ENCODE peak calls at places on chromosome 18, in six cellular contexts. Q is A673; E is GM10248; J is GM12878; Z is neuronal stem cell; Y is stimulated activated CD8-positive, alpha-beta memory T cell treated with anti-CD3 and anti-CD28 coated beads, Interleukin-7, amount 100 ng/mL, for 24 hours. W is an unnamed sample.
A peak's percentile ranks its signal among the peaks of the same experiment; 100 is the strongest.

GRCh38 chr18:75211721-75212625 is 1.4 kb downstream of the TSHZ1 start:
- DNase-seq in Y (no peak), Q (no peak), E (peak; percentile 37), J (no peak), Z (peak; percentile 23), W (no peak)

GRCh38 chr18:33034941-33035340 is 262.1 kb upstream of the KLHL14 start:
- DNase-seq in J (no peak), Z (no peak), E (no peak), Y (no peak), Q (no peak), W (no peak)

GRCh38 chr18:26406854-26407517 is 141.4 kb downstream of the KCTD1 start:
- DNase-seq in E (no peak), Z (no peak), J (no peak), Q (no peak), Y (no peak), W (no peak)

GRCh38 chr18:2180586-2180985 is 390.7 kb downstream of the METTL4 start:
- DNase-seq in Q (no peak), Z (no peak), J (no peak), Y (no peak), E (no peak), W (no peak)

GRCh38 chr18:21612125-21613100 is at the start of gene SNRPD1:
- DNase-seq in E (peak; percentile 93), Z (peak; percentile 84), J (peak; percentile 71), Q (peak; percentile 96), Y (peak; percentile 80), W (peak; percentile 83)

GRCh38 chr18:55790296-55790695 is 202.3 kb upstream of the TCF4 start:
- DNase-seq in Q (peak; percentile 81), Y (no peak), E (no peak), Z (no peak), J (no peak), W (no peak)

GRCh38 chr18:23550898-23551297 is 35.4 kb downstream of the NPC1 start:
- DNase-seq in E (no peak), Q (no peak), Y (no peak), J (no peak), Z (no peak), W (no peak)

GRCh38 chr18:27110319-27110718 is 74.8 kb downstream of the CHST9 start:
- DNase-seq in Y (no peak), E (no peak), J (no peak), Z (no peak), Q (no peak), W (no peak)

GRCh38 chr18:8424917-8425725 is 184.1 kb upstream of the RAB12 start:
- DNase-seq in Y (no peak), E (no peak), J (no peak), Z (no peak), Q (peak; percentile 31), W (no peak)

GRCh38 chr18:77038182-77038581 is 94.4 kb downstream of the MBP start:
- DNase-seq in Q (no peak), E (no peak), Y (no peak), Z (no peak), J (no peak), W (no peak)

GRCh38 chr18:41501848-41502247 is 453.2 kb upstream of the PIK3C3 start:
- DNase-seq in Q (no peak), Z (no peak), Y (no peak), J (no peak), E (no peak), W (no peak)

GRCh38 chr18:70234667-70235459 is 29.4 kb upstream of the RTTN start:
- DNase-seq in Y (no peak), E (no peak), Q (no peak), J (no peak), Z (no peak), W (no peak)

GRCh38 chr18:48787523-48788151 is 163.1 kb downstream of the SMAD7 start:
- DNase-seq in Q (peak; percentile 39), J (no peak), E (no peak), Z (no peak), Y (no peak), W (no peak)